ENCODE peak calls at places on chromosomes 13 and 19, in seven cellular contexts. One of them, this sample, is unnamed.

GRCh38 chr13:66532146-66532545 is 698.0 kb downstream of the PCDH9 start:
- DNase-seq in kidney: no peak
- DNase-seq in astrocyte: peak; percentile 72
- DNase-seq in H9: no peak
- DNase-seq in effector memory CD4-positive, alpha-beta T cell: no peak
- DNase-seq in fibroblast of lung: peak; percentile 90
- DNase-seq in endodermal cell: no peak
- DNase-seq in this sample: no peak

GRCh38 chr13:98942997-98943396 is 34.9 kb downstream of the DOCK9 start:
- DNase-seq in effector memory CD4-positive, alpha-beta T cell: no peak
- DNase-seq in kidney: no peak
- DNase-seq in astrocyte: no peak
- DNase-seq in endodermal cell: no peak
- DNase-seq in H9: no peak
- DNase-seq in fibroblast of lung: peak; percentile 30
- DNase-seq in this sample: no peak

GRCh38 chr13:33509642-33510229 is 224.2 kb upstream of the STARD13 start:
- DNase-seq in fibroblast of lung: no peak
- DNase-seq in astrocyte: peak; percentile 62
- DNase-seq in endodermal cell: no peak
- DNase-seq in effector memory CD4-positive, alpha-beta T cell: no peak
- DNase-seq in H9: no peak
- DNase-seq in kidney: peak; percentile 52
- DNase-seq in this sample: no peak

GRCh38 chr13:50376895-50377575 is 361.8 kb downstream of the KCNRG start:
- DNase-seq in H9: peak; percentile 77
- DNase-seq in astrocyte: no peak
- DNase-seq in effector memory CD4-positive, alpha-beta T cell: no peak
- DNase-seq in kidney: no peak
- DNase-seq in fibroblast of lung: no peak
- DNase-seq in endodermal cell: peak; percentile 83
- DNase-seq in this sample: no peak

GRCh38 chr19:49553451-49554271 is 25.9 kb downstream of the RCN3 start:
- DNase-seq in H9: no peak
- DNase-seq in effector memory CD4-positive, alpha-beta T cell: no peak
- DNase-seq in endodermal cell: no peak
- DNase-seq in kidney: no peak
- DNase-seq in fibroblast of lung: no peak
- DNase-seq in astrocyte: peak; percentile 71
- DNase-seq in this sample: peak; percentile 36

GRCh38 chr13:27956576-27957300 is 12.4 kb downstream of the CDX2 start:
- DNase-seq in H9: no peak
- DNase-seq in astrocyte: no peak
- DNase-seq in endodermal cell: no peak
- DNase-seq in kidney: no peak
- DNase-seq in effector memory CD4-positive, alpha-beta T cell: no peak
- DNase-seq in fibroblast of lung: no peak
- DNase-seq in this sample: no peak

GRCh38 chr13:23794267-23795161 is 94.7 kb downstream of the MIPEP start:
- DNase-seq in H9: no peak
- DNase-seq in kidney: no peak
- DNase-seq in endodermal cell: no peak
- DNase-seq in fibroblast of lung: peak; percentile 96
- DNase-seq in effector memory CD4-positive, alpha-beta T cell: no peak
- DNase-seq in astrocyte: peak; percentile 63
- DNase-seq in this sample: no peak

GRCh38 chr13:109682534-109683244 is 103.7 kb downstream of the IRS2 start:
- DNase-seq in fibroblast of lung: no peak
- DNase-seq in H9: no peak
- DNase-seq in astrocyte: no peak
- DNase-seq in effector memory CD4-positive, alpha-beta T cell: no peak
- DNase-seq in endodermal cell: no peak
- DNase-seq in kidney: no peak
- DNase-seq in this sample: no peak

GRCh38 chr13:30734434-30734833 is 909 bp upstream of the ALOX5AP start:
- DNase-seq in effector memory CD4-positive, alpha-beta T cell: no peak
- DNase-seq in endodermal cell: no peak
- DNase-seq in H9: no peak
- DNase-seq in fibroblast of lung: peak; percentile 30
- DNase-seq in astrocyte: peak; percentile 80
- DNase-seq in kidney: no peak
- DNase-seq in this sample: no peak

GRCh38 chr19:46486358-46486757 is 9.3 kb downstream of the PNMA8B start:
- DNase-seq in endodermal cell: no peak
- DNase-seq in effector memory CD4-positive, alpha-beta T cell: no peak
- DNase-seq in astrocyte: no peak
- DNase-seq in H9: no peak
- DNase-seq in fibroblast of lung: no peak
- DNase-seq in kidney: no peak
- DNase-seq in this sample: no peak

GRCh38 chr13:105410602-105411001 is 1124.9 kb downstream of the EFNB2 start:
- DNase-seq in fibroblast of lung: peak; percentile 34
- DNase-seq in astrocyte: no peak
- DNase-seq in kidney: peak; percentile 42
- DNase-seq in endodermal cell: peak; percentile 92
- DNase-seq in effector memory CD4-positive, alpha-beta T cell: no peak
- DNase-seq in H9: peak; percentile 71
- DNase-seq in this sample: no peak

GRCh38 chr19:40377876-40378385 is 12.1 kb downstream of the HIPK4 start:
- DNase-seq in kidney: no peak
- DNase-seq in astrocyte: no peak
- DNase-seq in H9: no peak
- DNase-seq in effector memory CD4-positive, alpha-beta T cell: no peak
- DNase-seq in endodermal cell: no peak
- DNase-seq in fibroblast of lung: no peak
- DNase-seq in this sample: no peak

DNA sequence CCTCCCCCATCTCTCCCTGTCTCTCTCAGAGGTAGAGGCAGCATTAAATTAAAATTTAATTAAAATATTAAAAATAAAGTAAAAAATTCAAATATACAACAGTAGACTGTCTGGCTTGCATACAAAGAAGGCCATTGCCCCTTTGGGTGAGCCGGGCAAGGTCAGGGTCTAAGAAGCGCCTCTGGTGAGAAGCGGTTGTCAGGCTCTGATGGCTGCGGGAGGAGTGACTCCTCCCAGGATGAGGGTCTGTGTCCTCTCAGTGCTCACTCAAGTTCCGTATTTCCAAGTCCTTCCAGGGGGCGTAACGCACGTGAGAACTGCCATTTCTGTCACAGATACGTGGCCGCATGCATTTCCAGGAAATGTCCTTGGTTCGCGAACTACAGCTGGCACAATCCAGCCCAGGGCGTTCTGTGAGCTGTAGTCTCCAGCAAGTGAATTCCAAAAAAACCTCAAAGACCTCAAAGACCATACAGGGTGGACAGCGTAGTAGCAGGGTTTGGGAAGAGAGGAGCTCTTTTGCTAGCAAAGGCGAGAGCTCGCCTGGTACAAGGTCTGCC is 697 bp upstream of the ZNF181 start:
- DNase-seq in endodermal cell: no peak
- DNase-seq in fibroblast of lung: no peak
- DNase-seq in H9: peak; percentile 72
- DNase-seq in kidney: peak; percentile 79
- DNase-seq in effector memory CD4-positive, alpha-beta T cell: peak; percentile 22
- DNase-seq in astrocyte: no peak
- DNase-seq in this sample: no peak
- H3K27ac ChIP-seq in endodermal cell: peak overlapping the region; percentile 53
- H3K27ac ChIP-seq in fibroblast of lung: peak overlapping the region; percentile 99
- H3K27ac ChIP-seq in H9: no peak overlapping the region
- H3K27ac ChIP-seq in kidney: peak overlapping the region; percentile 96
- H3K27ac ChIP-seq in effector memory CD4-positive, alpha-beta T cell: peak overlapping the region; percentile 79
- H3K27ac ChIP-seq in astrocyte: peak overlapping the region; percentile 95
- H3K27ac ChIP-seq in this sample: peak overlapping the region; percentile 94

GRCh38 chr13:41939403-41939802 is 21.5 kb downstream of the VWA8 start:
- DNase-seq in endodermal cell: no peak
- DNase-seq in kidney: no peak
- DNase-seq in astrocyte: no peak
- DNase-seq in effector memory CD4-positive, alpha-beta T cell: no peak
- DNase-seq in H9: no peak
- DNase-seq in fibroblast of lung: no peak
- DNase-seq in this sample: no peak

GRCh38 chr13:41944635-41945401 is 16.1 kb downstream of the VWA8 start:
- DNase-seq in effector memory CD4-positive, alpha-beta T cell: no peak
- DNase-seq in kidney: no peak
- DNase-seq in fibroblast of lung: no peak
- DNase-seq in astrocyte: no peak
- DNase-seq in endodermal cell: no peak
- DNase-seq in H9: no peak
- DNase-seq in this sample: no peak

GRCh38 chr13:41944229-41944628 is 16.7 kb downstream of the VWA8 start:
- DNase-seq in endodermal cell: no peak
- DNase-seq in H9: no peak
- DNase-seq in astrocyte: no peak
- DNase-seq in kidney: no peak
- DNase-seq in effector memory CD4-positive, alpha-beta T cell: no peak
- DNase-seq in fibroblast of lung: no peak
- DNase-seq in this sample: no peak

GRCh38 chr13:41941174-41941573 is 19.7 kb downstream of the VWA8 start:
- DNase-seq in fibroblast of lung: no peak
- DNase-seq in kidney: no peak
- DNase-seq in astrocyte: peak; percentile 39
- DNase-seq in H9: no peak
- DNase-seq in endodermal cell: no peak
- DNase-seq in effector memory CD4-positive, alpha-beta T cell: no peak
- DNase-seq in this sample: no peak

GRCh38 chr13:41942462-41943094 is 18.3 kb downstream of the VWA8 start:
- DNase-seq in endodermal cell: peak; percentile 75
- DNase-seq in fibroblast of lung: peak; percentile 68
- DNase-seq in kidney: no peak
- DNase-seq in astrocyte: peak; percentile 41
- DNase-seq in effector memory CD4-positive, alpha-beta T cell: no peak
- DNase-seq in H9: peak; percentile 56
- DNase-seq in this sample: no peak
- H3K27ac ChIP-seq in endodermal cell: no peak overlapping the region
- H3K27ac ChIP-seq in fibroblast of lung: no peak overlapping the region
- H3K27ac ChIP-seq in kidney: peak overlapping the region; percentile 14
- H3K27ac ChIP-seq in astrocyte: no peak overlapping the region
- H3K27ac ChIP-seq in effector memory CD4-positive, alpha-beta T cell: no peak overlapping the region
- H3K27ac ChIP-seq in H9: no peak overlapping the region
- H3K27ac ChIP-seq in this sample: no peak overlapping the region

DNA sequence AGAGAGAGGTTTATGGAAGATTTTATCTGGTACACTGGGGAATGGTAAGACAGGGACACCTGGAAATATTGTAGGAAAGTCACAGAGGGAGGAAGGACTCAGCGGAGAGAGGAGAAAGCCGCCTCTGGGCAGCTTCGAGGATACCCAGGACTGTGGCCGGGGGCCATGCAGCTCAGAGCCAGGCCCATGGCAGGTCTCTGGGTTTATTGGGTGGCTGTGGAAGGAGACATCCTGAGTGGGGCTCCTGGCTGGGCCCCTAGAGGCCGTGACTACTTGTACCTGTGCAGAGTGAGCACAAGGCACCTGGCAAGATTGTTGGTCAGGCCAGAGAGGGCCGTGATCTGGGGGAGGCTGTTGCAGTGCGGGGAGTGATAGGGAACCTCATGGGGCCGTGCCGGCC is 3.4 kb downstream of the DAZAP1 start:
- DNase-seq in effector memory CD4-positive, alpha-beta T cell: no peak
- DNase-seq in H9: no peak
- DNase-seq in fibroblast of lung: no peak
- DNase-seq in astrocyte: no peak
- DNase-seq in endodermal cell: no peak
- DNase-seq in kidney: no peak
- DNase-seq in this sample: no peak
- H3K27ac ChIP-seq in effector memory CD4-positive, alpha-beta T cell: peak overlapping the region; percentile 95
- H3K27ac ChIP-seq in H9: no peak overlapping the region
- H3K27ac ChIP-seq in fibroblast of lung: peak overlapping the region; percentile 74
- H3K27ac ChIP-seq in astrocyte: peak overlapping the region; percentile 36
- H3K27ac ChIP-seq in endodermal cell: no peak overlapping the region
- H3K27ac ChIP-seq in kidney: peak overlapping the region; percentile 60
- H3K27ac ChIP-seq in this sample: peak overlapping the region; percentile 98

GRCh38 chr13:26785845-26786630 is 25.5 kb upstream of the GPR12 start:
- DNase-seq in fibroblast of lung: no peak
- DNase-seq in endodermal cell: peak; percentile 71
- DNase-seq in effector memory CD4-positive, alpha-beta T cell: peak; percentile 40
- DNase-seq in kidney: no peak
- DNase-seq in astrocyte: no peak
- DNase-seq in H9: peak; percentile 80
- DNase-seq in this sample: peak; percentile 62
- H3K27ac ChIP-seq in fibroblast of lung: no peak overlapping the region
- H3K27ac ChIP-seq in endodermal cell: no peak overlapping the region
- H3K27ac ChIP-seq in effector memory CD4-positive, alpha-beta T cell: no peak overlapping the region
- H3K27ac ChIP-seq in kidney: no peak overlapping the region
- H3K27ac ChIP-seq in astrocyte: no peak overlapping the region
- H3K27ac ChIP-seq in H9: no peak overlapping the region
- H3K27ac ChIP-seq in this sample: peak overlapping the region; percentile 22

DNA sequence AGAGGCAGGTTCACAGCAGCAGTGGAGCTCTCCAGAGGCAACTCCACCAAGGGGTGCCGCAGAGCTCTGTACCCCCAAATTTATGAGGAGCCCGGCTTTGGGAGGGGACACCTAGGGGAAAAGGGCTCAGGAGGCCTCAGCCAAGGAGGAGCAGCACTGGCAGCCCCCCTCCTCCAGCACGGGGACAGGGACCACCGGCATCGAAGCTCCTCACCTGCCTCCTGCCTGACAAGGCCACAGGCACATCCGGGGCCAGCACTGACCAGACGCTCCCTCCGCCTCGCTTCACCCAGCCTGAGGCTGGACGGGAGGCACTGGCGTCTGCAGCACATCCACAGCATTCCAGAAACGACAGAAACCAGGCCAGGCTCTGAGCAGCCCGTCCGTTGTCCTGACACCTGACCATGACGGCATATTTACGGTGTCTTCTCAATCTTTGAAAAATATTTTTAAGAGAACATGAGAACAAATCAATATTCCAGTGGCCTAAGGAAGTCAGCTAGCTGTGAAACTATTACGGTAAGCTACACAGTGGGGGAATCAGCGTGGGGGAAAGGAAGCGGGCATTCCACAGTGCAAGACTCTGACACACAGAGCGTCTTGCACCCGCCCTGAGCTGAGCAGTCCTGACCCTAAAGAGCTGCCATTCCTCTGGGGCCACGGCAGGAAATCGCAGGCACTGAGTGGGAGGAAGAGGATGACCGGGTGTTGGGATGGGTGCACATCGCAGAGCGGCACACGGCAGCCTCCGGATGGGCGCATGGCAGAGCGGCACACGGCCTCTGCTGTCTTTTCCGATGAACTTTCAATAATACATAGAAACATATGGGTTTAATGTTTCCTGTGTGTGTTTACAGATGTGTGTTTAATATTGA is 26.8 kb downstream of the RASA3 start:
- DNase-seq in H9: no peak
- DNase-seq in effector memory CD4-positive, alpha-beta T cell: no peak
- DNase-seq in astrocyte: no peak
- DNase-seq in kidney: peak; percentile 63
- DNase-seq in fibroblast of lung: no peak
- DNase-seq in endodermal cell: peak; percentile 47
- DNase-seq in this sample: no peak
- H3K27ac ChIP-seq in H9: no peak overlapping the region
- H3K27ac ChIP-seq in effector memory CD4-positive, alpha-beta T cell: peak overlapping the region; percentile 16
- H3K27ac ChIP-seq in astrocyte: peak overlapping the region; percentile 47
- H3K27ac ChIP-seq in kidney: no peak overlapping the region
- H3K27ac ChIP-seq in fibroblast of lung: peak overlapping the region; percentile 75
- H3K27ac ChIP-seq in endodermal cell: peak overlapping the region; percentile 47
- H3K27ac ChIP-seq in this sample: peak overlapping the region; percentile 37

GRCh38 chr13:78780708-78781107 is 121.8 kb upstream of the OBI1 start:
- DNase-seq in effector memory CD4-positive, alpha-beta T cell: no peak
- DNase-seq in kidney: no peak
- DNase-seq in endodermal cell: no peak
- DNase-seq in astrocyte: no peak
- DNase-seq in fibroblast of lung: no peak
- DNase-seq in H9: no peak
- DNase-seq in this sample: no peak
- H3K27ac ChIP-seq in effector memory CD4-positive, alpha-beta T cell: no peak overlapping the region
- H3K27ac ChIP-seq in kidney: no peak overlapping the region
- H3K27ac ChIP-seq in endodermal cell: no peak overlapping the region
- H3K27ac ChIP-seq in astrocyte: no peak overlapping the region
- H3K27ac ChIP-seq in fibroblast of lung: no peak overlapping the region
- H3K27ac ChIP-seq in H9: no peak overlapping the region
- H3K27ac ChIP-seq in this sample: no peak overlapping the region